ENCODE peak calls at places on chromosomes 7 and 10, in six cellular contexts. One of them, this sample, is unnamed.

GRCh38 chr10:29431711-29432110 is 142.8 kb downstream of the LYZL1 start:
- DNase-seq in ovary: no peak
- DNase-seq in K562: no peak
- DNase-seq in prostate gland: no peak
- DNase-seq in transverse colon: no peak
- DNase-seq in H54: no peak
- DNase-seq in this sample: no peak

GRCh38 chr10:97378933-97379921 is 21.9 kb downstream of the RRP12 start:
- DNase-seq in ovary: no peak
- DNase-seq in K562: no peak
- DNase-seq in prostate gland: no peak
- DNase-seq in transverse colon: no peak
- DNase-seq in H54: no peak
- DNase-seq in this sample: no peak

GRCh38 chr10:173741-174140 is 38.5 kb downstream of the ZMYND11 start:
- DNase-seq in ovary: no peak
- DNase-seq in K562: no peak
- DNase-seq in prostate gland: no peak
- DNase-seq in transverse colon: no peak
- DNase-seq in H54: no peak
- DNase-seq in this sample: no peak

GRCh38 chr7:112414855-112415490 is 35.3 kb upstream of the IFRD1 start:
- DNase-seq in ovary: no peak
- DNase-seq in K562: peak; percentile 76
- DNase-seq in prostate gland: no peak
- DNase-seq in transverse colon: no peak
- DNase-seq in H54: no peak
- DNase-seq in this sample: no peak

GRCh38 chr7:128777156-128778123 is 1.8 kb upstream of the OPN1SW start:
- DNase-seq in ovary: no peak
- DNase-seq in K562: no peak
- DNase-seq in prostate gland: no peak
- DNase-seq in transverse colon: no peak
- DNase-seq in H54: no peak
- DNase-seq in this sample: no peak

GRCh38 chr10:60349426-60349825 is 40.2 kb downstream of the ANK3 start:
- DNase-seq in ovary: no peak
- DNase-seq in K562: no peak
- DNase-seq in prostate gland: no peak
- DNase-seq in transverse colon: no peak
- DNase-seq in H54: no peak
- DNase-seq in this sample: no peak

GRCh38 chr7:69775231-69775771 is 177.0 kb downstream of the AUTS2 start:
- DNase-seq in ovary: no peak
- DNase-seq in K562: no peak
- DNase-seq in prostate gland: no peak
- DNase-seq in transverse colon: no peak
- DNase-seq in H54: peak; percentile 13
- DNase-seq in this sample: no peak

GRCh38 chr10:69327463-69328345 is 49.4 kb downstream of the HK1 start:
- DNase-seq in ovary: peak; percentile 52
- DNase-seq in K562: no peak
- DNase-seq in prostate gland: peak; percentile 92
- DNase-seq in transverse colon: peak; percentile 75
- DNase-seq in H54: no peak
- DNase-seq in this sample: peak; percentile 75

GRCh38 chr7:142303650-142304049 is 45.8 kb upstream of the PRSS58 start:
- DNase-seq in ovary: no peak
- DNase-seq in K562: no peak
- DNase-seq in prostate gland: no peak
- DNase-seq in transverse colon: no peak
- DNase-seq in H54: no peak
- DNase-seq in this sample: no peak

GRCh38 chr7:26090927-26091519 is 61.0 kb upstream of the NFE2L3 start:
- DNase-seq in ovary: no peak
- DNase-seq in K562: peak; percentile 29
- DNase-seq in prostate gland: peak; percentile 18
- DNase-seq in transverse colon: no peak
- DNase-seq in H54: peak; percentile 46
- DNase-seq in this sample: no peak

GRCh38 chr10:22791655-22792054 is 77.3 kb upstream of the PIP4K2A start:
- DNase-seq in ovary: no peak
- DNase-seq in K562: no peak
- DNase-seq in prostate gland: no peak
- DNase-seq in transverse colon: no peak
- DNase-seq in H54: no peak
- DNase-seq in this sample: no peak

GRCh38 chr10:83925133-83925532 is 214.2 kb upstream of the GHITM start:
- DNase-seq in ovary: no peak
- DNase-seq in K562: no peak
- DNase-seq in prostate gland: no peak
- DNase-seq in transverse colon: no peak
- DNase-seq in H54: no peak
- DNase-seq in this sample: no peak

GRCh38 chr10:93722550-93722949 is 20.2 kb upstream of the FRA10AC1 start:
- DNase-seq in ovary: no peak
- DNase-seq in K562: no peak
- DNase-seq in prostate gland: no peak
- DNase-seq in transverse colon: no peak
- DNase-seq in H54: no peak
- DNase-seq in this sample: no peak

GRCh38 chr7:68875857-68876256 is 722.4 kb upstream of the AUTS2 start:
- DNase-seq in ovary: no peak
- DNase-seq in K562: no peak
- DNase-seq in prostate gland: no peak
- DNase-seq in transverse colon: no peak
- DNase-seq in H54: no peak
- DNase-seq in this sample: no peak

GRCh38 chr7:27925573-27926201 is 185.7 kb downstream of the TAX1BP1 start:
- DNase-seq in ovary: no peak
- DNase-seq in K562: no peak
- DNase-seq in prostate gland: no peak
- DNase-seq in transverse colon: no peak
- DNase-seq in H54: no peak
- DNase-seq in this sample: no peak

DNA sequence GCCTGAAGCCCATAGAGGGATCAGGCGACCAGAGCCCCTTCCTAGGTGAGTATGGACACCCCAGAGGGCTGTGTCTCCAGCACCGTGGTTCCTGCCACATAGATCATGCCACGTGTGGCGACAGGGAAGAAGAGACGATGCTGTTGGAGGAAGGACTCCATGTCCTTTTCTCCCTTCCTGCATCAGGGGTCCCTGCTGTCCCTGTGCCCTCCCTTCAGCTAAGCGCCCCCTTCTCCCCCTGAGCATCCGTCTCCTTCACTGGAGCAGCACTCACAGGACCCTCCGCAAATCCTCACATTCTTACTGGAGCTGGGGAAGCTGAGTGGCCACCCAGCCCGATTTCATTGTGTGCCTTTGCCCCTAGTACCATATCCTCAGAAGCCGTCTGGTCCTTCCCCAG is 85.6 kb upstream of the NPS start:
- DNase-seq in ovary: no peak
- DNase-seq in K562: no peak
- DNase-seq in prostate gland: no peak
- DNase-seq in transverse colon: no peak
- DNase-seq in H54: no peak
- DNase-seq in this sample: no peak
- TF ChIP-seq POLR2A in ovary: no peak
- TF ChIP-seq POLR2A in K562: no peak
- TF ChIP-seq POLR2A in prostate gland: no peak
- TF ChIP-seq POLR2A in transverse colon: no peak
- TF ChIP-seq POLR2A in H54: no peak
- TF ChIP-seq POLR2A in this sample: no peak

DNA sequence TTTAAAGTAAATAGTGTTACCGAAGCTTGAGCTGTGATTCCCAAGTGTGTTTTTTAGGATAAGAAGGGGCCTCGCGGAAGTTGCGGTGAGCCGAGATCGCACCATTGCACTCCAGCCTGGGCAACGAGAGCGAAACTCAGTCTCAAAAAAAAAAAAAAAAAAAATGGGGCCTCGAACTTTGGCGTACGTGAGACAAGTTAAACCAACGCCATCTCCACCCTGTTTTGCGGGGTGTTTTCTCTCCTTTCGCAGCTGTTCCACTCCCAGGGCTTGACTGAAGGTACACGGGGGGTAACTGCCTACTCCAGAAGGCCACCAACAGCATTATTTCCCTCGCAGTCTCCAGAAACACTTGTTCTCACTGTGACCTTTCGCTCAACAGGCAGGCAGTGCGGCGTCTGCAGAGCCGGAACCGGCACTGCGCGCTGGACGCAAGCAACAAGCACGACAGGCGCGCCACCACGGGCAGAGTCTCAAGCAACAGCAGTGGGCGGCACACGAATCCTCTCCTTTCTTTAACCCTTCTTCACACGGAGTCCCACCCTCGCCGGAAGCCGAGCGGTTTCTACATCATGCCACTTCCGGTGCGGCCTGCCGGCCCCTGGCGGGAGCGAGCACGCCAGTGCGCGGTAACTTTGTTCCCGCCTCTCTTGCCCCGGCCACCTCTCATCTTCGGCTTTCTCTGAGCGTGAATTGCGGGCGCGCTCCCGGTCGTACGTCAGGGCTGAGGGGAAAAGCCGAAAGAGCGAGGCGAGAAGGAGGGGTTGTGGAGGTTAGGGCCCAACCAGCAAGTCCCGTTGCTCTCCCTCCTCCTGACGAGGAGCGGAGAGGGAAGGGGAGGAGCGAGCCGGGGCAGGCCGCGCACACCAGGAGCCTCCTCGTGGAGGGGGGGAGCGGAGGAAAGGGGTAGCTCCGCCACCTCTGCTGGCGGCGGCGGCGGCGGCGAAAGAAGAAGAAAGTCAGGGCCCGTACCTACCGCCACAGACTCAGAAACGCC is 826 bp upstream of the CDK13 start:
- DNase-seq in ovary: peak; percentile 98
- DNase-seq in K562: peak; percentile 88
- DNase-seq in prostate gland: peak; percentile 98
- DNase-seq in transverse colon: peak; percentile 98
- DNase-seq in H54: peak; percentile 100
- DNase-seq in this sample: peak; percentile 96
- TF ChIP-seq POLR2A in ovary: peak; percentile 85
- TF ChIP-seq POLR2A in K562: peak; percentile 97
- TF ChIP-seq POLR2A in prostate gland: peak; percentile 86
- TF ChIP-seq POLR2A in transverse colon: peak; percentile 95
- TF ChIP-seq POLR2A in H54: peak; percentile 99
- TF ChIP-seq POLR2A in this sample: peak; percentile 88

GRCh38 chr7:44565097-44565794 is 8.5 kb downstream of the DDX56 start:
- DNase-seq in ovary: peak; percentile 74
- DNase-seq in K562: peak; percentile 59
- DNase-seq in prostate gland: peak; percentile 56
- DNase-seq in transverse colon: peak; percentile 75
- DNase-seq in H54: peak; percentile 76
- DNase-seq in this sample: peak; percentile 79
- TF ChIP-seq POLR2A in ovary: no peak
- TF ChIP-seq POLR2A in K562: peak; percentile 46
- TF ChIP-seq POLR2A in prostate gland: no peak
- TF ChIP-seq POLR2A in transverse colon: no peak
- TF ChIP-seq POLR2A in H54: no peak
- TF ChIP-seq POLR2A in this sample: no peak

GRCh38 chr7:94067506-94067905 is 63.4 kb upstream of the BET1 start:
- DNase-seq in ovary: no peak
- DNase-seq in K562: no peak
- DNase-seq in prostate gland: no peak
- DNase-seq in transverse colon: no peak
- DNase-seq in H54: no peak
- DNase-seq in this sample: no peak

GRCh38 chr7:94064541-94065191 is 60.5 kb upstream of the BET1 start:
- DNase-seq in ovary: no peak
- DNase-seq in K562: no peak
- DNase-seq in prostate gland: no peak
- DNase-seq in transverse colon: no peak
- DNase-seq in H54: no peak
- DNase-seq in this sample: no peak

GRCh38 chr7:94067047-94067446 is 62.9 kb upstream of the BET1 start:
- DNase-seq in ovary: no peak
- DNase-seq in K562: no peak
- DNase-seq in prostate gland: no peak
- DNase-seq in transverse colon: no peak
- DNase-seq in H54: no peak
- DNase-seq in this sample: no peak

GRCh38 chr7:94069154-94069739 is 65.1 kb upstream of the BET1 start:
- DNase-seq in ovary: no peak
- DNase-seq in K562: no peak
- DNase-seq in prostate gland: no peak
- DNase-seq in transverse colon: no peak
- DNase-seq in H54: no peak
- DNase-seq in this sample: no peak
- TF ChIP-seq POLR2A in ovary: no peak
- TF ChIP-seq POLR2A in K562: no peak
- TF ChIP-seq POLR2A in prostate gland: no peak
- TF ChIP-seq POLR2A in transverse colon: no peak
- TF ChIP-seq POLR2A in H54: no peak
- TF ChIP-seq POLR2A in this sample: no peak

This sample was measured in breast epithelium.